ENCODE peak calls at places on chromosomes 5 and 9, in ten cellular contexts. One of them, this sample, is unnamed.

GRCh38 chr9:76441551-76442322 is 17.2 kb upstream of the GCNT1 start:
- DNase-seq in A549: no peak
- DNase-seq in WTC11: no peak
- DNase-seq in HepG2: no peak
- DNase-seq in GM12878: peak; percentile 72
- DNase-seq in SK-N-SH: no peak
- DNase-seq in NB4: no peak
- DNase-seq in K562: no peak
- DNase-seq in H1: no peak
- DNase-seq in endothelial cell of umbilical vein: peak; percentile 77
- DNase-seq in this sample: no peak

GRCh38 chr5:138724470-138725146 is 28.6 kb upstream of the CTNNA1 start:
- DNase-seq in A549: no peak
- DNase-seq in WTC11: peak; percentile 24
- DNase-seq in HepG2: no peak
- DNase-seq in GM12878: no peak
- DNase-seq in SK-N-SH: no peak
- DNase-seq in NB4: peak; percentile 92
- DNase-seq in K562: no peak
- DNase-seq in H1: no peak
- DNase-seq in endothelial cell of umbilical vein: peak; percentile 30
- DNase-seq in this sample: no peak

GRCh38 chr9:88741335-88741734 is 206.4 kb downstream of the NXNL2 start:
- DNase-seq in A549: peak; percentile 44
- DNase-seq in WTC11: peak; percentile 55
- DNase-seq in HepG2: peak; percentile 23
- DNase-seq in GM12878: no peak
- DNase-seq in SK-N-SH: no peak
- DNase-seq in NB4: peak; percentile 55
- DNase-seq in K562: peak; percentile 32
- DNase-seq in H1: no peak
- DNase-seq in endothelial cell of umbilical vein: no peak
- DNase-seq in this sample: no peak

GRCh38 chr9:126126012-126126411 is 200.6 kb upstream of the MVB12B start:
- DNase-seq in A549: no peak
- DNase-seq in WTC11: no peak
- DNase-seq in HepG2: no peak
- DNase-seq in GM12878: no peak
- DNase-seq in SK-N-SH: peak; percentile 33
- DNase-seq in NB4: no peak
- DNase-seq in K562: no peak
- DNase-seq in H1: no peak
- DNase-seq in endothelial cell of umbilical vein: no peak
- DNase-seq in this sample: no peak

GRCh38 chr5:140881889-140882590 is at the start of gene PCDHA13:
- DNase-seq in A549: no peak
- DNase-seq in WTC11: no peak
- DNase-seq in HepG2: no peak
- DNase-seq in GM12878: no peak
- DNase-seq in SK-N-SH: no peak
- DNase-seq in NB4: no peak
- DNase-seq in K562: no peak
- DNase-seq in H1: no peak
- DNase-seq in endothelial cell of umbilical vein: peak; percentile 42
- DNase-seq in this sample: no peak

GRCh38 chr9:136719212-136719880 is 7.0 kb downstream of the DIPK1B start:
- DNase-seq in A549: no peak
- DNase-seq in WTC11: no peak
- DNase-seq in HepG2: no peak
- DNase-seq in GM12878: no peak
- DNase-seq in SK-N-SH: no peak
- DNase-seq in NB4: no peak
- DNase-seq in K562: no peak
- DNase-seq in H1: no peak
- DNase-seq in endothelial cell of umbilical vein: peak; percentile 56
- DNase-seq in this sample: no peak

GRCh38 chr5:115190388-115190787 is 20.7 kb upstream of the TRIM36 start:
- DNase-seq in A549: no peak
- DNase-seq in WTC11: no peak
- DNase-seq in HepG2: no peak
- DNase-seq in GM12878: no peak
- DNase-seq in SK-N-SH: no peak
- DNase-seq in NB4: no peak
- DNase-seq in K562: no peak
- DNase-seq in H1: no peak
- DNase-seq in endothelial cell of umbilical vein: no peak
- DNase-seq in this sample: no peak

GRCh38 chr5:134948929-134949328 is 18.8 kb upstream of the CATSPER3 start:
- DNase-seq in A549: no peak
- DNase-seq in WTC11: no peak
- DNase-seq in HepG2: no peak
- DNase-seq in GM12878: no peak
- DNase-seq in SK-N-SH: no peak
- DNase-seq in NB4: no peak
- DNase-seq in K562: no peak
- DNase-seq in H1: no peak
- DNase-seq in endothelial cell of umbilical vein: peak; percentile 44
- DNase-seq in this sample: no peak

GRCh38 chr9:114911167-114911821 is 19.1 kb downstream of the TNFSF8 start:
- DNase-seq in A549: peak; percentile 63
- DNase-seq in WTC11: no peak
- DNase-seq in HepG2: peak; percentile 49
- DNase-seq in GM12878: no peak
- DNase-seq in SK-N-SH: peak; percentile 57
- DNase-seq in NB4: peak; percentile 37
- DNase-seq in K562: peak; percentile 34
- DNase-seq in H1: no peak
- DNase-seq in endothelial cell of umbilical vein: peak; percentile 57
- DNase-seq in this sample: no peak

GRCh38 chr9:4979224-4979623 is 5.8 kb upstream of the JAK2 start:
- DNase-seq in A549: no peak
- DNase-seq in WTC11: no peak
- DNase-seq in HepG2: no peak
- DNase-seq in GM12878: no peak
- DNase-seq in SK-N-SH: no peak
- DNase-seq in NB4: no peak
- DNase-seq in K562: no peak
- DNase-seq in H1: no peak
- DNase-seq in endothelial cell of umbilical vein: no peak
- DNase-seq in this sample: no peak

GRCh38 chr5:51960617-51961115 is 577.4 kb downstream of the ISL1 start:
- DNase-seq in A549: peak; percentile 15
- DNase-seq in WTC11: no peak
- DNase-seq in HepG2: no peak
- DNase-seq in GM12878: no peak
- DNase-seq in SK-N-SH: peak; percentile 12
- DNase-seq in NB4: peak; percentile 15
- DNase-seq in K562: no peak
- DNase-seq in H1: no peak
- DNase-seq in endothelial cell of umbilical vein: peak; percentile 14
- DNase-seq in this sample: peak; percentile 7

GRCh38 chr9:3954950-3955670 is 344.8 kb downstream of the GLIS3 start:
- DNase-seq in A549: no peak
- DNase-seq in WTC11: no peak
- DNase-seq in HepG2: no peak
- DNase-seq in GM12878: no peak
- DNase-seq in SK-N-SH: no peak
- DNase-seq in NB4: no peak
- DNase-seq in K562: peak; percentile 4
- DNase-seq in H1: no peak
- DNase-seq in endothelial cell of umbilical vein: no peak
- DNase-seq in this sample: no peak
- TF ChIP-seq MAX in A549: no peak
- TF ChIP-seq MAX in WTC11: no peak
- TF ChIP-seq MAX in HepG2: no peak
- TF ChIP-seq MAX in GM12878: no peak
- TF ChIP-seq MAX in SK-N-SH: peak; percentile 67
- TF ChIP-seq MAX in NB4: no peak
- TF ChIP-seq MAX in K562: no peak
- TF ChIP-seq MAX in H1: peak; percentile 14
- TF ChIP-seq MAX in endothelial cell of umbilical vein: no peak
- TF ChIP-seq MAX in this sample: no peak

GRCh38 chr9:94082956-94083355 is 1.3 kb upstream of the PTPDC1 start:
- DNase-seq in A549: no peak
- DNase-seq in WTC11: no peak
- DNase-seq in HepG2: no peak
- DNase-seq in GM12878: no peak
- DNase-seq in SK-N-SH: no peak
- DNase-seq in NB4: no peak
- DNase-seq in K562: no peak
- DNase-seq in H1: no peak
- DNase-seq in endothelial cell of umbilical vein: no peak
- DNase-seq in this sample: no peak
- TF ChIP-seq MAX in A549: no peak
- TF ChIP-seq MAX in WTC11: no peak
- TF ChIP-seq MAX in HepG2: no peak
- TF ChIP-seq MAX in GM12878: no peak
- TF ChIP-seq MAX in SK-N-SH: no peak
- TF ChIP-seq MAX in NB4: no peak
- TF ChIP-seq MAX in K562: no peak
- TF ChIP-seq MAX in H1: no peak
- TF ChIP-seq MAX in endothelial cell of umbilical vein: no peak
- TF ChIP-seq MAX in this sample: no peak

DNA sequence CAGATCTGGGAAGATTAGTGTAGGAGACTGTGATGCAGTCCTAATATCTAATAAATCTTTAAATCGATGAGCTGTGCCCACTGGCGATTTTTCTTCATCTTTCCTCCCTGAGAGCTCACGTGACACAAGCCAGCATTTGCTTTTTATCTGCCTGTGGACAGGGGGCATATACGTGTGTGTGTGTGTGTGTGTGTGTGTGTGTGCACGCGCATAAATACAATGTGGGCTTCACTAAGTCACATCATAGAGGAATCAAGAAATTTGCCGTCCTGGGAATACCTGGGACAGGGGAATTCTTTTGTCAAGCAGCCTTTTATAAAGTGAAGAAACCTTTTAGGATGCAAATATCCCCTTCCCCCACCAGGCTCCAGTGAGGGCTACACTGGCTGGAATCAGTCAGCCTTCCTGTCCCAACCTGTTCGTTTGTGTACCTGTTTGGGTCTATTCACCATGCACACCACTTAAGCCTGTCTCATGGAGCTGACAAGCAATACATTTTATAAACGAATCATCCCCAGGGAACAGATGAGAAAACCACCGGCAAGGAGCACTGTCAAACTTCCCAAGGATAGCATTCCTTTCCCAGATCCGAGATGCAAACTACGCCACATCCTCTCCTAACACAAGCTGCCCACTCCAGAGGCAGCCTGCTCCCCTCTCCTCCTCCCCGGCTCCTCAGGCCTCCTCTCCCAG is 2.7 kb downstream of the EPB41L4B start:
- DNase-seq in A549: no peak
- DNase-seq in WTC11: peak; percentile 53
- DNase-seq in HepG2: no peak
- DNase-seq in GM12878: no peak
- DNase-seq in SK-N-SH: no peak
- DNase-seq in NB4: no peak
- DNase-seq in K562: no peak
- DNase-seq in H1: peak; percentile 44
- DNase-seq in endothelial cell of umbilical vein: no peak
- DNase-seq in this sample: no peak
- TF ChIP-seq MAX in A549: no peak
- TF ChIP-seq MAX in WTC11: no peak
- TF ChIP-seq MAX in HepG2: no peak
- TF ChIP-seq MAX in GM12878: no peak
- TF ChIP-seq MAX in SK-N-SH: no peak
- TF ChIP-seq MAX in NB4: no peak
- TF ChIP-seq MAX in K562: no peak
- TF ChIP-seq MAX in H1: peak; percentile 9
- TF ChIP-seq MAX in endothelial cell of umbilical vein: no peak
- TF ChIP-seq MAX in this sample: no peak

GRCh38 chr5:146586752-146587151 is 70.8 kb upstream of the GPR151 start:
- DNase-seq in A549: no peak
- DNase-seq in WTC11: no peak
- DNase-seq in HepG2: no peak
- DNase-seq in GM12878: no peak
- DNase-seq in SK-N-SH: no peak
- DNase-seq in NB4: peak; percentile 5
- DNase-seq in K562: no peak
- DNase-seq in H1: no peak
- DNase-seq in endothelial cell of umbilical vein: no peak
- DNase-seq in this sample: no peak

GRCh38 chr5:146592342-146592741 is 76.4 kb upstream of the GPR151 start:
- DNase-seq in A549: no peak
- DNase-seq in WTC11: no peak
- DNase-seq in HepG2: no peak
- DNase-seq in GM12878: no peak
- DNase-seq in SK-N-SH: no peak
- DNase-seq in NB4: no peak
- DNase-seq in K562: no peak
- DNase-seq in H1: no peak
- DNase-seq in endothelial cell of umbilical vein: no peak
- DNase-seq in this sample: no peak

GRCh38 chr5:146584750-146585149 is 68.8 kb upstream of the GPR151 start:
- DNase-seq in A549: no peak
- DNase-seq in WTC11: no peak
- DNase-seq in HepG2: no peak
- DNase-seq in GM12878: no peak
- DNase-seq in SK-N-SH: no peak
- DNase-seq in NB4: no peak
- DNase-seq in K562: no peak
- DNase-seq in H1: no peak
- DNase-seq in endothelial cell of umbilical vein: no peak
- DNase-seq in this sample: no peak

GRCh38 chr5:146588331-146588730 is 72.3 kb upstream of the GPR151 start:
- DNase-seq in A549: no peak
- DNase-seq in WTC11: no peak
- DNase-seq in HepG2: no peak
- DNase-seq in GM12878: no peak
- DNase-seq in SK-N-SH: no peak
- DNase-seq in NB4: no peak
- DNase-seq in K562: no peak
- DNase-seq in H1: no peak
- DNase-seq in endothelial cell of umbilical vein: no peak
- DNase-seq in this sample: no peak

GRCh38 chr5:146588806-146589355 is 72.9 kb upstream of the GPR151 start:
- DNase-seq in A549: no peak
- DNase-seq in WTC11: no peak
- DNase-seq in HepG2: no peak
- DNase-seq in GM12878: no peak
- DNase-seq in SK-N-SH: no peak
- DNase-seq in NB4: no peak
- DNase-seq in K562: no peak
- DNase-seq in H1: no peak
- DNase-seq in endothelial cell of umbilical vein: no peak
- DNase-seq in this sample: no peak
- TF ChIP-seq MAX in A549: no peak
- TF ChIP-seq MAX in WTC11: no peak
- TF ChIP-seq MAX in HepG2: no peak
- TF ChIP-seq MAX in GM12878: no peak
- TF ChIP-seq MAX in SK-N-SH: no peak
- TF ChIP-seq MAX in NB4: no peak
- TF ChIP-seq MAX in K562: no peak
- TF ChIP-seq MAX in H1: no peak
- TF ChIP-seq MAX in endothelial cell of umbilical vein: no peak
- TF ChIP-seq MAX in this sample: no peak

GRCh38 chr5:157710887-157711286 is 20.3 kb upstream of the THG1L start:
- DNase-seq in A549: no peak
- DNase-seq in WTC11: no peak
- DNase-seq in HepG2: no peak
- DNase-seq in GM12878: no peak
- DNase-seq in SK-N-SH: no peak
- DNase-seq in NB4: no peak
- DNase-seq in K562: no peak
- DNase-seq in H1: no peak
- DNase-seq in endothelial cell of umbilical vein: no peak
- DNase-seq in this sample: no peak
- TF ChIP-seq MAX in A549: no peak
- TF ChIP-seq MAX in WTC11: no peak
- TF ChIP-seq MAX in HepG2: no peak
- TF ChIP-seq MAX in GM12878: no peak
- TF ChIP-seq MAX in SK-N-SH: no peak
- TF ChIP-seq MAX in NB4: no peak
- TF ChIP-seq MAX in K562: no peak
- TF ChIP-seq MAX in H1: no peak
- TF ChIP-seq MAX in endothelial cell of umbilical vein: no peak
- TF ChIP-seq MAX in this sample: no peak

This sample was measured in HCT116.